ENCODE peak calls at places on chromosomes 16 and 17, in seven cellular contexts. S, Y, L, T, O, Z and R are unnamed samples.

GRCh38 chr17:72488542-72489272 is 367.9 kb downstream of the SOX9 start:
- DNase-seq in S (peak; percentile 57), L (no peak), Y (no peak), T (no peak), O (no peak), Z (no peak), R (peak; percentile 68)

GRCh38 chr17:2025622-2026309 is 632 bp upstream of the RTN4RL1 start:
- DNase-seq in O (peak; percentile 68), T (peak; percentile 81), S (peak; percentile 19), Z (peak; percentile 78), Y (no peak), L (peak; percentile 81), R (peak; percentile 55)

GRCh38 chr17:39018267-39019134 is 51.3 kb upstream of the FBXO47 start:
- DNase-seq in Y (no peak), T (no peak), L (no peak), O (no peak), Z (no peak), S (no peak), R (no peak)

GRCh38 chr16:11705311-11705710 is 37.1 kb downstream of the SNN start:
- DNase-seq in O (no peak), L (no peak), Z (no peak), Y (no peak), S (no peak), T (no peak), R (no peak)

GRCh38 chr17:1697681-1698080 is 12.5 kb downstream of the TLCD2 start:
- DNase-seq in Y (no peak), L (no peak), Z (no peak), T (no peak), O (no peak), S (no peak), R (no peak)

GRCh38 chr17:42361781-42362186 is 26.5 kb downstream of the STAT3 start:
- DNase-seq in T (no peak), O (no peak), S (no peak), L (no peak), Z (no peak), Y (no peak), R (no peak)

GRCh38 chr17:67365762-67366192 is 600 bp downstream of the PSMD12 start:
- DNase-seq in Y (peak; percentile 18), Z (no peak), L (peak; percentile 46), S (no peak), T (no peak), O (peak; percentile 63), R (peak; percentile 24)

GRCh38 chr17:64061157-64061898 is 40.9 kb upstream of the ICAM2 start:
- DNase-seq in O (peak; percentile 53), Y (no peak), T (no peak), S (no peak), Z (no peak), L (no peak), R (no peak)

GRCh38 chr17:83144421-83145357 is 65.3 kb downstream of the METRNL start:
- DNase-seq in Y (no peak), T (no peak), L (no peak), Z (no peak), O (peak; percentile 51), S (no peak), R (no peak)

GRCh38 chr17:48871551-48872351 is 20.8 kb upstream of the ATP5MC1 start:
- DNase-seq in O (peak; percentile 19), T (no peak), L (no peak), Z (no peak), S (no peak), Y (no peak), R (no peak)

GRCh38 chr17:10172241-10172741 is 26.1 kb downstream of the GAS7 start:
- DNase-seq in L (peak; percentile 57), Z (no peak), T (peak; percentile 14), O (peak; percentile 25), S (no peak), Y (no peak), R (no peak)

GRCh38 chr16:64705443-64705842 is 416.4 kb downstream of the CDH11 start:
- DNase-seq in O (no peak), Z (no peak), Y (no peak), L (peak; percentile 12), S (no peak), T (no peak), R (no peak)

GRCh38 chr17:4043862-4044261 is 79.6 kb upstream of the ATP2A3 start:
- DNase-seq in L (no peak), Y (peak; percentile 26), T (no peak), O (no peak), S (no peak), Z (no peak), R (no peak)

GRCh38 chr16:77299395-77299794 is 100.2 kb downstream of the SYCE1L start:
- DNase-seq in T (no peak), Z (no peak), S (no peak), L (no peak), Y (no peak), O (no peak), R (no peak)

GRCh38 chr17:51857052-51857593 is 301.4 kb downstream of the CA10 start:
- DNase-seq in T (no peak), L (no peak), Y (no peak), Z (peak; percentile 70), O (no peak), S (no peak), R (peak; percentile 79)

GRCh38 chr17:79695293-79696158 is 35.2 kb upstream of the ENPP7 start:
- DNase-seq in L (peak; percentile 80), Z (peak; percentile 76), S (no peak), T (no peak), O (peak; percentile 79), Y (no peak), R (no peak)

GRCh38 chr17:76014100-76014924 is 12.8 kb downstream of the EVPL start:
- DNase-seq in Y (peak; percentile 50), Z (peak; percentile 63), L (peak; percentile 81), O (peak; percentile 79), T (peak; percentile 71), S (peak; percentile 74), R (peak; percentile 78)

GRCh38 chr17:27422601-27423000 is 33.6 kb upstream of the KSR1 start:
- DNase-seq in T (no peak), S (no peak), O (no peak), Y (no peak), L (no peak), Z (no peak), R (no peak)

GRCh38 chr16:80122155-80122554 is 418.6 kb upstream of the DYNLRB2 start:
- DNase-seq in T (no peak), O (peak; percentile 70), S (peak; percentile 4), Z (peak; percentile 19), Y (no peak), L (no peak), R (peak; percentile 15)

GRCh38 chr17:16477255-16477654 is 14.7 kb downstream of the LRRC75A start:
- DNase-seq in T (peak; percentile 83), L (peak; percentile 87), Y (no peak), Z (no peak), S (no peak), O (peak; percentile 89), R (no peak)

GRCh38 chr16:73286643-73287267 is 238.8 kb upstream of the ZFHX3 start:
- DNase-seq in T (no peak), S (no peak), L (no peak), Z (no peak), O (no peak), Y (no peak), R (no peak)

GRCh38 chr16:8607214-8607613 is 14.3 kb upstream of the METTL22 start:
- DNase-seq in T (no peak), O (no peak), L (no peak), Y (no peak), Z (no peak), S (no peak), R (no peak)

GRCh38 chr17:82351254-82351712 is 7.8 kb upstream of the TEX19 start:
- DNase-seq in L (no peak), T (no peak), S (no peak), O (no peak), Y (no peak), Z (no peak), R (no peak)

GRCh38 chr17:59757043-59757824 is 49.8 kb downstream of the VMP1 start:
- DNase-seq in O (no peak), T (no peak), Y (no peak), L (no peak), Z (no peak), S (no peak), R (no peak)

GRCh38 chr17:74552037-74552436 is 6.1 kb upstream of the CD300C start:
- DNase-seq in Y (no peak), L (peak; percentile 59), O (no peak), Z (no peak), S (no peak), T (peak; percentile 88), R (no peak)

GRCh38 chr17:29594441-29595090 is 1.6 kb downstream of the ANKRD13B start:
- DNase-seq in S (no peak), L (no peak), Y (no peak), Z (no peak), T (no peak), O (no peak), R (no peak)

GRCh38 chr17:731943-732787 is at the start of gene TLCD3A:
- DNase-seq in Y (no peak), O (peak; percentile 74), L (peak; percentile 78), Z (no peak), T (peak; percentile 73), S (peak; percentile 26), R (no peak)